ENCODE peak calls at places on chromosomes 13 and 19, in ten cellular contexts. S is body of pancreas; Q is right cardiac atrium; H is renal cortical epithelial cell; J is effector memory CD8-positive, alpha-beta T cell; B is stimulated activated CD4-positive, alpha-beta T cell treated with anti-CD3 and anti-CD28 coated beads, Interleukin-4, amount 100 ng/mL, for 24 hours; T is IMR-90; W is stimulated activated CD8-positive, alpha-beta memory T cell treated with anti-CD3 and anti-CD28 coated beads, Interleukin-7, amount 100 ng/mL, for 1 hour; X is NCI-H748 treated with DMSO at 0.1 percent for 48 hours; K is HTR-8/SVneo. Z is an unnamed sample.

GRCh38 chr19:28164214-28164613 is 1048.7 kb downstream of the UQCRFS1 start:
- DNase-seq in S (no peak), Q (no peak), H (no peak), J (no peak), B (no peak), T (no peak), W (no peak), X (no peak), K (no peak), Z (no peak)

GRCh38 chr13:37375724-37376123 is 222.8 kb downstream of the POSTN start:
- DNase-seq in S (no peak), Q (no peak), H (no peak), J (no peak), B (no peak), T (peak; percentile 46), W (no peak), X (no peak), K (no peak), Z (no peak)

GRCh38 chr13:44857736-44858135 is 131.5 kb downstream of the NUFIP1 start:
- DNase-seq in S (no peak), Q (no peak), H (no peak), J (no peak), B (no peak), T (no peak), W (no peak), X (no peak), K (no peak), Z (no peak)

GRCh38 chr19:42198676-42199439 is 18.6 kb downstream of the DEDD2 start:
- DNase-seq in S (no peak), Q (no peak), H (no peak), J (peak; percentile 78), B (peak; percentile 56), T (no peak), W (peak; percentile 52), X (no peak), K (no peak), Z (no peak)

GRCh38 chr19:13160557-13160956 is 10.3 kb downstream of the IER2 start:
- DNase-seq in S (peak; percentile 46), Q (no peak), H (peak; percentile 58), J (no peak), B (no peak), T (peak; percentile 66), W (no peak), X (no peak), K (no peak), Z (no peak)

GRCh38 chr13:38398810-38399493 is 49.3 kb downstream of the UFM1 start:
- DNase-seq in S (no peak), Q (no peak), H (peak; percentile 68), J (no peak), B (no peak), T (peak; percentile 39), W (no peak), X (no peak), K (no peak), Z (no peak)

GRCh38 chr13:75985132-75985531 is 349.0 kb downstream of the LMO7 start:
- DNase-seq in S (no peak), Q (no peak), H (no peak), J (no peak), B (no peak), T (no peak), W (no peak), X (no peak), K (no peak), Z (no peak)

GRCh38 chr19:37914908-37915307 is 7.9 kb downstream of the SIPA1L3 start:
- DNase-seq in S (no peak), Q (no peak), H (no peak), J (no peak), B (no peak), T (no peak), W (no peak), X (no peak), K (no peak), Z (no peak)

GRCh38 chr13:21348771-21349170 is 110.3 kb downstream of the ZDHHC20 start:
- DNase-seq in S (no peak), Q (no peak), H (no peak), J (no peak), B (no peak), T (no peak), W (no peak), X (no peak), K (no peak), Z (no peak)

GRCh38 chr13:26529441-26529840 is 28.0 kb upstream of the WASF3 start:
- DNase-seq in S (peak; percentile 8), Q (peak; percentile 70), H (peak; percentile 49), J (no peak), B (peak; percentile 7), T (peak; percentile 74), W (no peak), X (no peak), K (peak; percentile 34), Z (no peak)

GRCh38 chr13:32381539-32381938 is 46.4 kb downstream of the N4BP2L1 start:
- DNase-seq in S (peak; percentile 32), Q (no peak), H (peak; percentile 61), J (peak; percentile 27), B (no peak), T (peak; percentile 37), W (no peak), X (peak; percentile 69), K (peak; percentile 2), Z (no peak)

GRCh38 chr13:33052446-33052845 is 36.2 kb downstream of the KL start:
- DNase-seq in S (no peak), Q (no peak), H (peak; percentile 52), J (no peak), B (no peak), T (peak; percentile 53), W (no peak), X (no peak), K (no peak), Z (no peak)

GRCh38 chr19:46697142-46697960 is 19.6 kb downstream of the PRKD2 start:
- DNase-seq in S (peak; percentile 91), Q (peak; percentile 96), H (peak; percentile 57), J (peak; percentile 12), B (no peak), T (peak; percentile 49), W (no peak), X (peak; percentile 69), K (no peak), Z (peak; percentile 93)